ENCODE peak calls at places on chromosomes 7 and 10, in four cellular contexts. Q, Z, Y and O are unnamed samples.

GRCh38 chr10:62815373-62816111 is 624 bp downstream of the EGR2 start:
- DNase-seq in Q (no peak), Z (peak; percentile 20), Y (no peak), O (no peak)

GRCh38 chr10:58177362-58177947 is 90.2 kb downstream of the IPMK start:
- DNase-seq in Q (no peak), Z (no peak), Y (no peak), O (peak; percentile 13)

GRCh38 chr10:28915989-28916588 is 238.8 kb downstream of the BAMBI start:
- DNase-seq in Q (no peak), Z (no peak), Y (no peak), O (no peak)

GRCh38 chr10:77911535-77912123 is 14.9 kb downstream of the DLG5 start:
- DNase-seq in Q (no peak), Z (peak; percentile 53), Y (no peak), O (no peak)

GRCh38 chr7:102425639-102426267 is 7.6 kb upstream of the ORAI2 start:
- DNase-seq in Q (peak; percentile 38), Z (no peak), Y (no peak), O (no peak)

GRCh38 chr7:87833130-87833529 is 43.0 kb downstream of the SLC25A40 start:
- DNase-seq in Q (no peak), Z (no peak), Y (no peak), O (no peak)

GRCh38 chr7:27767374-27767773 is 27.4 kb downstream of the TAX1BP1 start:
- DNase-seq in Q (no peak), Z (no peak), Y (no peak), O (no peak)

GRCh38 chr10:22150842-22151241 is 67.0 kb downstream of the EBLN1 start:
- DNase-seq in Q (no peak), Z (no peak), Y (no peak), O (no peak)

GRCh38 chr10:28503114-28503513 is 29.8 kb upstream of the WAC start:
- DNase-seq in Q (no peak), Z (peak; percentile 16), Y (no peak), O (peak; percentile 27)

GRCh38 chr10:1406172-1406975 is 331.0 kb downstream of the ADARB2 start:
- DNase-seq in Q (no peak), Z (no peak), Y (no peak), O (no peak)

GRCh38 chr10:121087129-121087528 is 236.0 kb downstream of the WDR11 start:
- DNase-seq in Q (no peak), Z (no peak), Y (no peak), O (no peak)

GRCh38 chr7:1667566-1668485 is 2.3 kb upstream of the ELFN1 start:
- DNase-seq in Q (peak; percentile 44), Z (no peak), Y (peak; percentile 6), O (no peak)

GRCh38 chr7:154916381-154917213 is 86.3 kb downstream of the PAXIP1 start:
- DNase-seq in Q (no peak), Z (no peak), Y (no peak), O (no peak)

GRCh38 chr7:130380121-130380860 is at the start of gene CPA1:
- DNase-seq in Q (no peak), Z (no peak), Y (no peak), O (no peak)

GRCh38 chr10:62651341-62651740 is 153.2 kb upstream of the ADO start:
- DNase-seq in Q (no peak), Z (no peak), Y (no peak), O (no peak)